ENCODE peak calls at places on chromosomes 5 and 9, in ten cellular contexts. S is endothelial cell of umbilical vein, I is transverse colon, H is ovary, Z is esophagus squamous epithelium, Q is H1, C is esophagus muscularis mucosa, J is right lobe of liver, V is tibial nerve, E is K562. X is an unnamed sample.

GRCh38 chr5:115930630-115931337 is 31.5 kb upstream of the LVRN start:
- DNase-seq in Q (no peak), H (no peak), C (no peak), I (no peak), J (no peak), S (no peak), Z (no peak), E (no peak), V (no peak), X (no peak)

GRCh38 chr5:14895301-14895700 is 23.7 kb upstream of the ANKH start:
- DNase-seq in S (no peak), I (peak), J (no peak), C (no peak), E (no peak), Z (no peak), H (no peak), Q (no peak), V (no peak), X (no peak)

GRCh38 chr9:133160742-133161541 is 2.8 kb downstream of the GBGT1 start:
- DNase-seq in J (peak), V (peak), H (peak), I (peak), E (peak), S (peak), Q (no peak), C (peak), Z (no peak), X (peak)

GRCh38 chr5:56490971-56491468 is 257.9 kb upstream of the ANKRD55 start:
- DNase-seq in J (no peak), E (no peak), I (no peak), S (no peak), Z (no peak), H (no peak), C (no peak), V (no peak), Q (no peak), X (no peak)

GRCh38 chr9:135198889-135199288 is 111.4 kb downstream of the OLFM1 start:
- DNase-seq in V (no peak), S (no peak), I (no peak), Q (no peak), E (no peak), J (no peak), C (no peak), H (no peak), Z (no peak), X (no peak)

GRCh38 chr9:84230355-84231136 is 110.0 kb downstream of the SLC28A3 start:
- DNase-seq in J (no peak), E (no peak), S (no peak), Z (no peak), C (no peak), H (no peak), I (no peak), V (no peak), Q (no peak), X (no peak)

GRCh38 chr5:55313870-55314617 is 6.3 kb downstream of the MTREX start:
- DNase-seq in V (no peak), Q (no peak), S (no peak), C (no peak), Z (no peak), I (no peak), J (no peak), H (no peak), E (no peak), X (no peak)

GRCh38 chr5:9066349-9066748 is 479.5 kb downstream of the SEMA5A start:
- DNase-seq in Z (no peak), C (peak), Q (no peak), V (no peak), E (no peak), S (no peak), J (no peak), I (no peak), H (no peak), X (no peak)

GRCh38 chr5:68522863-68523262 is 307.3 kb downstream of the PIK3R1 start:
- DNase-seq in H (no peak), V (no peak), Z (no peak), E (no peak), I (no peak), C (no peak), S (no peak), Q (no peak), J (no peak), X (no peak)

GRCh38 chr9:14687042-14687719 is 6.1 kb downstream of the ZDHHC21 start:
- DNase-seq in Q (no peak), H (no peak), S (peak), I (no peak), E (no peak), Z (no peak), C (no peak), V (no peak), J (no peak), X (no peak)

GRCh38 chr5:129094924-129095797 is 612 bp downstream of the ISOC1 start:
- DNase-seq in E (peak), Z (peak), I (peak), Q (no peak), C (peak), H (peak), S (peak), J (peak), V (peak), X (peak)

GRCh38 chr9:135023389-135023788 is 64.1 kb upstream of the OLFM1 start:
- DNase-seq in V (no peak), Z (no peak), C (no peak), S (peak), I (no peak), E (no peak), H (no peak), Q (no peak), J (no peak), X (no peak)

GRCh38 chr5:26761040-26761439 is 277.3 kb downstream of the CDH9 start:
- DNase-seq in J (no peak), H (no peak), E (no peak), C (no peak), V (no peak), I (no peak), Q (no peak), Z (no peak), S (no peak), X (no peak)

GRCh38 chr9:131237931-131238401 is 38.3 kb downstream of the FAM78A start:
- DNase-seq in Q (no peak), Z (no peak), E (no peak), C (no peak), J (no peak), V (peak), H (peak), I (peak), S (peak), X (peak)

GRCh38 chr9:131407717-131408195 is 13.9 kb downstream of the PRRC2B start:
- DNase-seq in I (peak), J (no peak), C (no peak), Q (no peak), S (peak), E (peak), Z (no peak), V (no peak), H (peak), X (no peak)

GRCh38 chr5:142322747-142323479 is 1.9 kb downstream of the SPRY4 start:
- DNase-seq in S (peak), V (peak), Z (no peak), I (no peak), J (no peak), H (no peak), Q (no peak), C (no peak), E (no peak), X (no peak)
- TF ChIP-seq POLR2A in S (no peak), V (no peak), Z (no peak), I (no peak), J (no peak), H (no peak), Q (no peak), C (no peak), E (no peak), X (no peak)

DNA sequence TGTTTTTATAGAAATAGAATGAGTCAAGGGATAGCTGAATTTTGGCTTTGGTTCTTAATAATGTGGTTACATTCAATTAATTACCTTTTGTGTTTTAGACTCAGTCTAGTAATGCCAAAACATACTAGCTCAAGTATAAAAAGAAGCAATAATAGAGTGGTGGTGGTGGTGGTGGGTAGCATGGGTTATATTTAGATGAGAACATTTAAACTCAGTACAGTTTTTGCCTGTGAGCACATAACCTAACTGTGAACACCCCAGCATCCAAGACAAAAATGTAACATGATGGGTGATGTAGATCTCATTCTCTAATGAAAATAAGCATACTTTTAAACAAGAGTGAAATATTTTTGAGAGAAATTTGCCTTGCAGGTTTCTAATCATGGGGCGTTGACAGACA is 14.2 kb downstream of the CPEB4 start:
- DNase-seq in Z (no peak), C (no peak), S (no peak), Q (no peak), V (no peak), E (no peak), J (no peak), H (no peak), I (no peak), X (no peak)
- TF ChIP-seq POLR2A in Z (no peak), C (no peak), S (no peak), Q (no peak), V (no peak), E (no peak), J (no peak), H (no peak), I (no peak), X (no peak)

GRCh38 chr5:141560141-141560540 is 58.7 kb downstream of the DIAPH1 start:
- DNase-seq in S (peak), I (no peak), J (no peak), C (no peak), Z (no peak), H (no peak), Q (no peak), V (no peak), E (no peak), X (no peak)

GRCh38 chr5:141560725-141561483 is 57.9 kb downstream of the DIAPH1 start:
- DNase-seq in E (peak), I (peak), S (peak), Z (peak), J (peak), Q (peak), C (peak), V (peak), H (peak), X (peak)

GRCh38 chr5:141558150-141558549 is 60.6 kb downstream of the DIAPH1 start:
- DNase-seq in Z (no peak), Q (no peak), I (no peak), V (no peak), S (no peak), H (no peak), E (no peak), C (no peak), J (no peak), X (no peak)

GRCh38 chr5:141559481-141559880 is 59.3 kb downstream of the DIAPH1 start:
- DNase-seq in I (no peak), J (no peak), Q (no peak), E (no peak), V (no peak), Z (no peak), H (no peak), S (peak), C (no peak), X (no peak)

GRCh38 chr5:141557681-141558136 is 61.1 kb downstream of the DIAPH1 start:
- DNase-seq in Q (peak), E (peak), V (peak), Z (peak), H (peak), C (peak), J (peak), S (peak), I (peak), X (peak)
- TF ChIP-seq POLR2A in Q (peak), E (no peak), V (no peak), Z (no peak), H (no peak), C (no peak), J (no peak), S (no peak), I (no peak), X (no peak)

DNA sequence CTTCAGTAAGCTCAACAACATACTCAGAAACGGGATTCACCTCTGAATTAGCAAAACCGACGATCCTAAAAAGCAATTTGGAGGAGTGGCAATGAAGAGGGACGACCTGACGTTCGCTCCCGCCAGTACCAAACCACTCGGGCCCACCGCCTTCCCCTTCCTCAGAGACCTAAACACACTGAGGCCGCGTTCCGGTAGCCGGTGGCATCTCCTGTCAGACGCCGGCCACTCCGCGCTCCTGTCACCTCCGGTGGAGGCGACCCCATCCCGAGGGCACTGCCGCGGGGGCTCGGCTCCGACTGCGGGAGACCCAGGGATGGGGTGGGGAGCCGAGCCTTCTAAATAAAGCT is 617 bp downstream of the PPP6C start:
- DNase-seq in H (no peak), Z (no peak), Q (no peak), J (peak), E (no peak), C (no peak), S (peak), V (no peak), I (peak), X (peak)
- TF ChIP-seq POLR2A in H (no peak), Z (no peak), Q (no peak), J (no peak), E (no peak), C (no peak), S (no peak), V (no peak), I (no peak), X (no peak)

GRCh38 chr5:96338624-96339023 is 94.4 kb downstream of the PCSK1 start:
- DNase-seq in Q (no peak), Z (no peak), E (no peak), J (peak), I (peak), C (no peak), H (peak), S (no peak), V (peak), X (peak)
- TF ChIP-seq POLR2A in Q (no peak), Z (no peak), E (no peak), J (peak), I (no peak), C (no peak), H (no peak), S (no peak), V (no peak), X (no peak)

GRCh38 chr9:68779558-68780376 is 74.7 kb downstream of the PIP5K1B start:
- DNase-seq in I (peak), J (peak), Z (peak), Q (peak), H (peak), C (peak), V (peak), E (peak), S (peak), X (peak)
- TF ChIP-seq POLR2A in I (peak), J (peak), Z (peak), Q (peak), H (peak), C (peak), V (peak), E (peak), S (peak), X (no peak)

DNA sequence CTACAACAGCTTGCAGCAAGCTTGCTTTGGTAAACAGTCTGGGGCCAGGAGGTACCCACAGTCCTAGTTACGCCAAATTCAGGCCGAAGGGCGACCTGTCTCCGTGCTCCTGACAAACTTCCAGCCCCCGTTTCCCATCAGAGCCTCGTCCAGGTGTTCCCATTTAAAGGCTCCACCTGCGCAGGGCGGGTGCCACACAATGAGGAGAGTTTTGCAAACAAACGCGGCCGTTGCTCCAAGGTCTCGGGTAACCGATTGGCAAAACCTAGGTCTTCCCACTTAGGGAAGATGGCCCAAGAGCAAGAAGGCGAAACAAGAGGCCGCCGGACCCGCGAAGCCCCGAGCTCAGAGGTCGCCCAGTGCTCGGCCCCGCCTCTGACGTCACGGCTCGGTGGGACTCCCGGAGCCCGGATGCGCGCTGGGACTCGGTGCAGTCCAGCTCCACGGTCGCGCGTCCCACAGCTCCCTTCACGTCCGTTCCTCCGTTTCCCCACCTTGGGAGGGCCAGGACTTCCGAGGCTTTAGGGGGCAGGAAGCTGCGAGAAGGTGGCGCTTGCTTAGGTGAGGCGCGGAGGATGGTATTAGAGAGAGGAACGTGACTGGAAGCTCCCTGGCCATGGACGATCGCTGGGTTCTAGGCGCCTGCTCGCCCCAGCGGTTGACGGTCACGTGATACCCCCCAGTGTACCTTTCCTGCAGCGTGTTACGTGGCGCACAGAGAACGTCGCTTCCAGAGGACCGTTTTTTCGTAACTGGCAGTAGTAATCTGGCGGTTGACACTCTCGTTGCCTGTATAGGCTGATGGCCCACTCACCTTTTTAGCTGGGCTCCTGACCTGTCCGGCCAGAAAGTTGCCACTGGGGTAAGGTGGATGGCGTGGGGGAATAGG is 41.8 kb upstream of the KDM4C start:
- DNase-seq in Z (no peak), J (peak), E (no peak), I (peak), V (no peak), H (peak), Q (no peak), S (no peak), C (no peak), X (peak)
- TF ChIP-seq POLR2A in Z (no peak), J (peak), E (no peak), I (peak), V (no peak), H (no peak), Q (no peak), S (no peak), C (no peak), X (no peak)

DNA sequence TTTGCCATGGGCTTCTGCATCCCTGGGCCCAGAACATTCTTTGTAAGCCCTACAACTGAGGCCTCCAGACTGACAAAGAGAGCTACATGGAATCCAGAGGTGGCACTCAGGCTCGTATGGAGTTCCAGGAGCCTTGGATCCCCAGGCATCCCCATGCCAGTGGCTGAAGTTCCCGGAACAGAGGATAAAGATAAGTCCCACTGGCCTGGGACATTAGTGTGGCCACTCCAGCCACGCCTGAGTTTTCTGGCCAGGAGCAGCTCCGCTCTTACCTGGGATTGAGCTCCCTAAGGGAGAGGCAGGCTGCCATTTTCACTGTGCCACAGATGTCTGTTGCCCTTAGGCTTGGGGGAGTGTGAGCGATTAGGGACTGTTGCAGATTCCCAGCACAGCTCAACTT is 656.3 kb upstream of the FAM174A start:
- DNase-seq in J (peak), V (no peak), I (no peak), Q (no peak), E (no peak), S (no peak), C (no peak), Z (no peak), H (no peak), X (no peak)
- TF ChIP-seq POLR2A in J (no peak), V (no peak), I (no peak), Q (no peak), E (no peak), S (no peak), C (no peak), Z (no peak), H (no peak), X (no peak)

DNA sequence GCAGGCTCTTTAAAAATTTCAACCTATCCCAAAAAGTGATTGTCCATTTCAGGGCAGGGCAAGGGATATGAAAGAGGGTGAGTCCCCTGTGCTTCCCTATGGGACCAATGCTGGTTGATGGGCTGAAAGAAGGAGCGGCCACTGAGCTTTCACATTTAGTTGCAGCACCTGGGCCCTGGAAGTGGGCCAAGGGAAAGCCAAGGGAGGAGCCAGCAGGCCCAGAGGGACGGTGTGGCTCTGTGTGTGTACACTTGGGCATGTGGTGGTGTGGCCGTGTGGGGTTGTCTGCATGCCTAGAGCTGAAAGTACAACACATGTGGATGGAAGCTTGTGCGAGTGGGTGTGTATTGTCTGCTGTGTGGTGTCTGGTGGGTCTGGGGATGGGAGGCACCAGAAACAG is 14.0 kb upstream of the PSMD5 start:
- DNase-seq in S (no peak), I (peak), Q (no peak), E (no peak), V (no peak), C (no peak), H (no peak), Z (no peak), J (no peak), X (peak)
- TF ChIP-seq POLR2A in S (no peak), I (no peak), Q (no peak), E (no peak), V (no peak), C (no peak), H (no peak), Z (no peak), J (no peak), X (no peak)